ENCODE peak calls at places on chromosomes 6 and 20, in five cellular contexts. X, F, O, P and D are unnamed samples.
A peak's percentile ranks its signal among the peaks of the same experiment; 100 is the strongest.

GRCh38 chr6:80771941-80772340 is 665.5 kb downstream of the BCKDHB start:
- DNase-seq in X (no peak), F (peak; percentile 48), P (no peak), O (no peak), D (peak; percentile 14)

GRCh38 chr20:22963581-22963980 is 71.5 kb upstream of the SSTR4 start:
- DNase-seq in X (no peak), P (no peak), O (no peak), F (no peak), D (no peak)

GRCh38 chr6:33609444-33610034 is 11.6 kb upstream of the ITPR3 start:
- DNase-seq in F (peak; percentile 55), P (no peak), O (no peak), X (no peak), D (no peak)

GRCh38 chr6:122752493-122752892 is 27.0 kb upstream of the FABP7 start:
- DNase-seq in X (no peak), O (no peak), P (no peak), F (no peak), D (no peak)

GRCh38 chr20:19427913-19428800 is 215.7 kb downstream of the SLC24A3 start:
- DNase-seq in O (no peak), P (no peak), F (no peak), X (no peak), D (no peak)

GRCh38 chr6:168013250-168013915 is 15.9 kb downstream of the KIF25 start:
- DNase-seq in X (no peak), O (peak; percentile 20), F (no peak), P (no peak), D (no peak)

GRCh38 chr20:21232546-21233280 is 70.4 kb upstream of the XRN2 start:
- DNase-seq in F (no peak), O (no peak), X (no peak), P (no peak), D (no peak)

GRCh38 chr20:56690531-56691175 is 61.5 kb downstream of the TFAP2C start:
- DNase-seq in F (no peak), O (no peak), X (no peak), P (no peak), D (no peak)

GRCh38 chr20:10113746-10114145 is 79.0 kb downstream of the ANKEF1 start:
- DNase-seq in O (no peak), P (no peak), X (no peak), F (no peak), D (no peak)

DNA sequence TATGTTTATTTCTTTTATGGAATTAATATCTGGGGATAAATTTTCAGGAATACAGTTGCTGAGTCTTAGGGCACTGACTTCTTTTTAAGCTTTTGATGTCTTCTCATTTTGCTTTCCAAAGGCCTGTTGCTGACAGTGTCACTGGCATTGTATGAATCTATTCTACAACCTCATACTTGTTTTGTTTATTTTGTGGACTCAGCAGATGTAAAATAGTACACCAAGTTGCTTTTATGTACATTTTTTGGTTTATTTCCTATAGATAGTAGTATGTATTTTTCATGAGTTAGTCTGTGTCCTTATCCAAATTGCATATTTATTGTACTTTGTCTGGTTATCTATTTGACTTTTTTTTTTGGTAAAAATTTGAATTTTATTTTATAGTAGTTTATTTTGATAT is 35.0 kb downstream of the FAM162B start:
- DNase-seq in F (no peak), P (no peak), O (no peak), X (no peak), D (no peak)
- TF ChIP-seq CTCF in F (no peak), P (no peak), O (no peak), X (no peak), D (no peak)

GRCh38 chr6:43173496-43174262 is 2.6 kb downstream of the SRF start:
- DNase-seq in O (no peak), X (no peak), F (no peak), P (no peak), D (no peak)

GRCh38 chr6:43171284-43172126 is 436 bp downstream of the SRF start:
- DNase-seq in O (no peak), P (no peak), F (no peak), X (no peak), D (peak; percentile 36)

GRCh38 chr6:43172127-43173007 is 1.3 kb downstream of the SRF start:
- DNase-seq in O (peak; percentile 72), P (peak; percentile 58), F (peak; percentile 50), X (peak; percentile 23), D (peak; percentile 33)

GRCh38 chr6:43174263-43175112 is 3.4 kb downstream of the SRF start:
- DNase-seq in P (peak; percentile 98), X (peak; percentile 93), F (peak; percentile 99), O (peak; percentile 98), D (peak; percentile 90)

GRCh38 chr6:43170452-43171283 is at the start of gene SRF:
- DNase-seq in O (peak; percentile 100), P (peak; percentile 96), F (peak; percentile 100), X (peak; percentile 100), D (peak; percentile 100)
- TF ChIP-seq CTCF in O (no peak), P (no peak), F (no peak), X (no peak), D (no peak)

DNA sequence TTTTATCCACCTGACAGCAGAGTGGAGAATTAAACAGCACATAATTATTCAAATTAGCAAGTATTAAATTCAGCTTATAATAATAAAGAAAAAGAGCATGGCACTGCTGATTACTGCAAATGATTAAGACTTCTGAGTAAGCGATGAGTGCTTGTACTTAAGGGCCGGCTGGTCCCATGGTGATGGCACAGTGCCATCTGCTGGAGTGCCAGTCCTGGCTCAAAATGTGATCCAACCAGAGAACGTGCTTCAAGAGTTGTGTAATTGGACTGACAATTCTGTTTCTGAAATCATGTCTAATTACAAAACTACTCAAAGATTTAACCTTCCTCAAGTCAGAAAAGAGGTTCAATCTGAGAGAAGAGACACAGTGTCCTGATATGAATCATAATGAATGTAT is 181.6 kb upstream of the RGS17 start:
- DNase-seq in F (peak; percentile 68), X (no peak), O (peak; percentile 80), P (peak; percentile 20), D (peak; percentile 9)
- TF ChIP-seq CTCF in F (peak; percentile 34), X (no peak), O (peak; percentile 21), P (peak; percentile 70), D (peak; percentile 63)

GRCh38 chr6:157989541-157990289 is 8.1 kb downstream of the SYNJ2 start:
- DNase-seq in O (peak; percentile 59), F (peak; percentile 46), X (no peak), P (no peak), D (no peak)
- TF ChIP-seq CTCF in O (no peak), F (peak; percentile 2), X (no peak), P (no peak), D (no peak)

GRCh38 chr6:35082733-35083403 is 58.3 kb downstream of the TCP11 start:
- DNase-seq in F (no peak), P (no peak), X (no peak), O (no peak), D (no peak)
- TF ChIP-seq CTCF in F (no peak), P (no peak), X (no peak), O (no peak), D (no peak)

GRCh38 chr6:109441069-109441816 is 719 bp downstream of the SMPD2 start:
- DNase-seq in X (no peak), P (peak; percentile 51), O (peak; percentile 76), F (peak; percentile 56), D (peak; percentile 26)
- TF ChIP-seq CTCF in X (no peak), P (no peak), O (no peak), F (no peak), D (peak; percentile 33)

DNA sequence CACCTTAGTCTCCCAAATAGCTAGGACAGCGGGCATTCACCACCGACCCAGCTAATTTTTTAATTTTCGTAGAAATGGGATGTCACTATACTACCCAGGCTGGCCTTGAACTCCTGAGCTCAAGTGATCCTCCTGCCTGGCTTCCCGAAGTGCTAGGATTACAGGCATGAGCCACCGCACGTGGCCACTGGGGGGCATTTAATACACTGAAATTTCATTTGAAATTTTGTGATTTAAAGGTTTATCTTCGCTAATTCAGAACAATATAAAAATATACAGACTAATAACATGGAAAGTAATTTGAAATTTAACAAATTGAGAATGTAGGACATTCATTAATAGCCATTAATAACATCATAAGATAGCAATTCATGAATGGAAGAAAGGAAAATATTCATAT is 20.5 kb upstream of the TBC1D32 start:
- DNase-seq in F (no peak), X (no peak), O (no peak), P (no peak), D (no peak)
- TF ChIP-seq CTCF in F (peak; percentile 26), X (no peak), O (peak; percentile 18), P (peak; percentile 23), D (peak; percentile 57)

GRCh38 chr6:63272397-63272796 is 47.4 kb downstream of the LGSN start:
- DNase-seq in F (peak; percentile 24), O (no peak), X (no peak), P (peak; percentile 47), D (no peak)
- TF ChIP-seq CTCF in F (no peak), O (peak; percentile 14), X (no peak), P (peak; percentile 48), D (peak; percentile 75)

GRCh38 chr6:84774174-84775158 is 10.1 kb upstream of the TBX18 start:
- DNase-seq in F (peak; percentile 84), X (peak; percentile 32), P (peak; percentile 78), O (peak; percentile 50), D (peak; percentile 43)
- TF ChIP-seq CTCF in F (peak; percentile 80), X (peak; percentile 64), P (peak; percentile 67), O (peak; percentile 57), D (peak; percentile 68)